ENCODE peak calls at places on chromosomes 3 and 15, in five cellular contexts. One of them, this sample, is unnamed.
A peak's percentile ranks its signal among the peaks of the same experiment; 100 is the strongest.

GRCh38 chr3:30161370-30161769 is 445.0 kb upstream of the TGFBR2 start:
- DNase-seq in SK-N-SH: no peak
- DNase-seq in GM12892: no peak
- DNase-seq in K562: no peak
- DNase-seq in H1: no peak
- DNase-seq in this sample: no peak

GRCh38 chr3:14534379-14535191 is 5.6 kb downstream of the GRIP2 start:
- DNase-seq in GM12892: no peak
- DNase-seq in K562: no peak
- DNase-seq in SK-N-SH: peak; percentile 68
- DNase-seq in H1: peak; percentile 78
- DNase-seq in this sample: no peak

GRCh38 chr3:195703776-195704175 is 17.0 kb upstream of the MUC20 start:
- DNase-seq in SK-N-SH: no peak
- DNase-seq in H1: no peak
- DNase-seq in K562: no peak
- DNase-seq in GM12892: no peak
- DNase-seq in this sample: no peak

GRCh38 chr15:66785637-66786036 is 83.6 kb downstream of the SMAD6 start:
- DNase-seq in K562: no peak
- DNase-seq in H1: no peak
- DNase-seq in GM12892: no peak
- DNase-seq in SK-N-SH: no peak
- DNase-seq in this sample: no peak

GRCh38 chr3:85592256-85592655 is 633.5 kb downstream of the CADM2 start:
- DNase-seq in GM12892: no peak
- DNase-seq in K562: no peak
- DNase-seq in H1: no peak
- DNase-seq in SK-N-SH: no peak
- DNase-seq in this sample: no peak

GRCh38 chr3:181173227-181173626 is 183.7 kb upstream of the DNAJC19 start:
- DNase-seq in SK-N-SH: no peak
- DNase-seq in GM12892: no peak
- DNase-seq in K562: no peak
- DNase-seq in H1: no peak
- DNase-seq in this sample: no peak

GRCh38 chr3:155995525-155996370 is 124.6 kb upstream of the KCNAB1 start:
- DNase-seq in H1: no peak
- DNase-seq in GM12892: no peak
- DNase-seq in SK-N-SH: peak; percentile 54
- DNase-seq in K562: peak; percentile 61
- DNase-seq in this sample: no peak

GRCh38 chr3:15267502-15267901 is 61.5 kb downstream of the CAPN7 start:
- DNase-seq in H1: no peak
- DNase-seq in K562: no peak
- DNase-seq in SK-N-SH: no peak
- DNase-seq in GM12892: no peak
- DNase-seq in this sample: no peak

GRCh38 chr3:152104847-152105415 is 163.8 kb upstream of the MBNL1 start:
- DNase-seq in H1: no peak
- DNase-seq in GM12892: no peak
- DNase-seq in SK-N-SH: no peak
- DNase-seq in K562: peak; percentile 10
- DNase-seq in this sample: no peak

GRCh38 chr3:89851974-89852621 is 744.7 kb downstream of the EPHA3 start:
- DNase-seq in H1: peak; percentile 83
- DNase-seq in SK-N-SH: peak; percentile 22
- DNase-seq in GM12892: no peak
- DNase-seq in K562: no peak
- DNase-seq in this sample: no peak

GRCh38 chr3:25971736-25972135 is 181.8 kb downstream of the OXSM start:
- DNase-seq in GM12892: no peak
- DNase-seq in K562: no peak
- DNase-seq in H1: no peak
- DNase-seq in SK-N-SH: no peak
- DNase-seq in this sample: no peak

GRCh38 chr15:52787549-52788098 is 2.5 kb downstream of the ONECUT1 start:
- DNase-seq in K562: no peak
- DNase-seq in GM12892: no peak
- DNase-seq in H1: peak; percentile 76
- DNase-seq in SK-N-SH: no peak
- DNase-seq in this sample: no peak

GRCh38 chr3:100556656-100557310 is 52.6 kb upstream of the ADGRG7 start:
- DNase-seq in H1: no peak
- DNase-seq in K562: no peak
- DNase-seq in GM12892: no peak
- DNase-seq in SK-N-SH: no peak
- DNase-seq in this sample: no peak

GRCh38 chr3:78035020-78035660 is 995.2 kb downstream of the ROBO2 start:
- DNase-seq in GM12892: no peak
- DNase-seq in H1: no peak
- DNase-seq in SK-N-SH: no peak
- DNase-seq in K562: no peak
- DNase-seq in this sample: no peak

GRCh38 chr3:41701196-41701698 is 260.7 kb downstream of the ULK4 start:
- DNase-seq in K562: no peak
- DNase-seq in SK-N-SH: no peak
- DNase-seq in H1: no peak
- DNase-seq in GM12892: no peak
- DNase-seq in this sample: no peak

GRCh38 chr3:26114851-26115250 is 325.0 kb downstream of the OXSM start:
- DNase-seq in H1: no peak
- DNase-seq in SK-N-SH: no peak
- DNase-seq in K562: no peak
- DNase-seq in GM12892: no peak
- DNase-seq in this sample: no peak

GRCh38 chr15:28118531-28118930 is 19.4 kb upstream of the OCA2 start:
- DNase-seq in SK-N-SH: no peak
- DNase-seq in K562: no peak
- DNase-seq in H1: no peak
- DNase-seq in GM12892: no peak
- DNase-seq in this sample: no peak

GRCh38 chr3:26078539-26078938 is 288.6 kb downstream of the OXSM start:
- DNase-seq in GM12892: no peak
- DNase-seq in SK-N-SH: peak; percentile 1
- DNase-seq in H1: no peak
- DNase-seq in K562: no peak
- DNase-seq in this sample: no peak

GRCh38 chr3:13009946-13010315 is 63.3 kb downstream of the IQSEC1 start:
- DNase-seq in H1: no peak
- DNase-seq in GM12892: no peak
- DNase-seq in K562: no peak
- DNase-seq in SK-N-SH: no peak
- DNase-seq in this sample: no peak

GRCh38 chr3:194249323-194250103 is 101.6 kb downstream of the CPN2 start:
- DNase-seq in SK-N-SH: peak; percentile 77
- DNase-seq in GM12892: no peak
- DNase-seq in K562: no peak
- DNase-seq in H1: peak; percentile 32
- DNase-seq in this sample: no peak

GRCh38 chr3:188106898-188107684 is 46.9 kb upstream of the LPP start:
- DNase-seq in GM12892: no peak
- DNase-seq in SK-N-SH: no peak
- DNase-seq in H1: peak; percentile 52
- DNase-seq in K562: no peak
- DNase-seq in this sample: no peak

GRCh38 chr3:126149256-126149902 is 31.0 kb downstream of the ALDH1L1 start:
- DNase-seq in K562: no peak
- DNase-seq in GM12892: no peak
- DNase-seq in H1: peak; percentile 26
- DNase-seq in SK-N-SH: no peak
- DNase-seq in this sample: no peak
- TF ChIP-seq TAF1 in K562: no peak
- TF ChIP-seq TAF1 in GM12892: no peak
- TF ChIP-seq TAF1 in H1: no peak
- TF ChIP-seq TAF1 in SK-N-SH: no peak
- TF ChIP-seq TAF1 in this sample: no peak

DNA sequence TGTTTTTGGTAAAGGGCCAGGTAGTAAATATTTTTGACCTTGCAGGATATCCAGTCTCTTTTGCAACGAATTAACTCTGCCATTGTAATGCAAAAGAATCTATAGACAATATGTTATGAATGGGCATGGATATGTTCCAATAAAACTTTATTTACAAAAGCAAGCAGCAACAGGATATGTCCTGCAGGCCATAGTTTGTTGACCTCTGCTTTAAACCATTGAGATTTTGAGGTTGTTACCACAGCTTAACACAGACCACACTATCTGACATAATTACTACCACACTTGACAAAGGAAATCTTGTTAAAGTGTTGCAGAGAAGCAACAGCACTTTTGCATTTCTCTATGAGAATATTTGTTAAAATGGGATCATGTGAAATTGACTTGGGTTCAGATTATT is 349.3 kb downstream of the ERC2 start:
- DNase-seq in H1: no peak
- DNase-seq in K562: no peak
- DNase-seq in SK-N-SH: no peak
- DNase-seq in GM12892: no peak
- DNase-seq in this sample: no peak
- TF ChIP-seq TAF1 in H1: no peak
- TF ChIP-seq TAF1 in K562: no peak
- TF ChIP-seq TAF1 in SK-N-SH: no peak
- TF ChIP-seq TAF1 in GM12892: no peak
- TF ChIP-seq TAF1 in this sample: no peak

DNA sequence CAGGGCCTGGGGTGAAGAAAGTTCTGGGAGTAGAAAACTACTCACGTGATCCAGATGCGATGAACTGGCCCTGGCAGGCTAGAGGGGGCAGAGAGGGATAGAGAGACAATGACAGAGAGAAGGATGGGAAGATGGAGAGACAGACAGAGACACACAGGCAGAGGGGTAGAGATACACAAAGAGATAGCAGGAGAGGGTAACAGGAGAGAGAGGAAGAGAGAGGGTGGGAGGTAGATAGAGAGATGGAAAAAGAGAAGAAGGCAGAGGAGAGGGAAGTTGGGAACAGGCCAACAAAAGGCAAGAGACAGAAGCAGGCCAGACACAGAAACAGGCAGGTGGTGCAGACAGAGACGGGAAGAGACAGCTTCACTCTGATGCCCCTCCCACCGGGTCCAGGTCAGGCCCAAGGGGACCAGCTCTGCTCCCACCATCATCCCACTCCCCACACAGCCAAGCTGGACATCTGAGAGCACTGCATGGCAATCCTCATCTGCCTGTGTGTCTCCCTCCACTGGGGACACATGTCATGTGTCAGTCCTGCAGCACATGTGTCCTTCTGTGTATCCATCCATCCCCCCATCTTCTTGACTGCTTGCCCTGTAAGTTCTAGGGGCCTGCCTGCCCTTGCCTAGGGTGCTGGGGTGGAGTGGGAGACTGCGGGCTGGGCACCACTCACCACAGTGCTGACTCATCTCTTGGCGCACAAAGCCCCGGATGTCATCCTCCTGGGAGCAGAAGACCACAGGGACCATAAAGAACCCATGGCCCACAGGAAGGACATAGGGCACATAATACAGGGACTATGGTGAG is 2.2 kb upstream of the UCN2 start:
- DNase-seq in K562: no peak
- DNase-seq in GM12892: no peak
- DNase-seq in SK-N-SH: no peak
- DNase-seq in H1: no peak
- DNase-seq in this sample: no peak
- TF ChIP-seq TAF1 in K562: no peak
- TF ChIP-seq TAF1 in GM12892: no peak
- TF ChIP-seq TAF1 in SK-N-SH: no peak
- TF ChIP-seq TAF1 in H1: no peak
- TF ChIP-seq TAF1 in this sample: no peak

DNA sequence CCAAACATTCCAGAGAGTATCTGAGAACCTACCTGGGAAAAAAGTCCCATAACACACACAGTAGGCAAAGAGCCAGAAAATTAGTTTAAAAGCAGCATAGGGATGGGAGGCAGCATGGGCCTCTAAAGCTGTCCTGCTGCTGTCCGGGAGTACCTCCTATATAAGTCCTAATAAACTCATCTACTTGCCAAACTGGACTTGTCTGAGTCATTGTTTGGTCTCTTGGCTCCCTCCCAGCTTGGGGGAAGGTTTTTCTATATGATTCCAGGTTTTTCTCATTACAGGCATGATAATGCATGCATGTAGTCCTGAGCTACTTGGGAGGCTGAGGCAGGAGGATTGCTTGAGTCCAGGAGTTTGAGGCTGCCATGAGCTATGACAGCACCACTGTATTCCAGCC is 17.5 kb upstream of the HACD2 start:
- DNase-seq in H1: no peak
- DNase-seq in SK-N-SH: no peak
- DNase-seq in K562: no peak
- DNase-seq in GM12892: no peak
- DNase-seq in this sample: no peak
- TF ChIP-seq TAF1 in H1: no peak
- TF ChIP-seq TAF1 in SK-N-SH: no peak
- TF ChIP-seq TAF1 in K562: no peak
- TF ChIP-seq TAF1 in GM12892: no peak
- TF ChIP-seq TAF1 in this sample: no peak

GRCh38 chr3:150538324-150539208 is 7.7 kb downstream of the SERP1 start:
- DNase-seq in GM12892: no peak
- DNase-seq in SK-N-SH: no peak
- DNase-seq in K562: no peak
- DNase-seq in H1: no peak
- DNase-seq in this sample: no peak

GRCh38 chr3:150531775-150532174 is 14.5 kb downstream of the SERP1 start:
- DNase-seq in GM12892: no peak
- DNase-seq in SK-N-SH: no peak
- DNase-seq in K562: no peak
- DNase-seq in H1: no peak
- DNase-seq in this sample: no peak

GRCh38 chr3:150540297-150540696 is 6.0 kb downstream of the SERP1 start:
- DNase-seq in K562: no peak
- DNase-seq in GM12892: no peak
- DNase-seq in SK-N-SH: no peak
- DNase-seq in H1: no peak
- DNase-seq in this sample: no peak

GRCh38 chr3:150535204-150535603 is 11.1 kb downstream of the SERP1 start:
- DNase-seq in K562: no peak
- DNase-seq in GM12892: no peak
- DNase-seq in H1: no peak
- DNase-seq in SK-N-SH: no peak
- DNase-seq in this sample: no peak
- TF ChIP-seq TAF1 in K562: no peak
- TF ChIP-seq TAF1 in GM12892: no peak
- TF ChIP-seq TAF1 in H1: no peak
- TF ChIP-seq TAF1 in SK-N-SH: no peak
- TF ChIP-seq TAF1 in this sample: no peak

GRCh38 chr3:112018712-112019111 is 15.8 kb upstream of the TMPRSS7 start:
- DNase-seq in GM12892: no peak
- DNase-seq in SK-N-SH: no peak
- DNase-seq in K562: no peak
- DNase-seq in H1: no peak
- DNase-seq in this sample: no peak
- TF ChIP-seq TAF1 in GM12892: no peak
- TF ChIP-seq TAF1 in SK-N-SH: no peak
- TF ChIP-seq TAF1 in K562: no peak
- TF ChIP-seq TAF1 in H1: no peak
- TF ChIP-seq TAF1 in this sample: no peak

This sample was measured in GM12891.